ENCODE peak calls at places on chromosomes 1 and 21, in seven cellular contexts. C is GM13976; V is renal cortical epithelial cell; B is HCT116; D is dermis microvascular lymphatic vessel endothelial cell; O is CD8-positive, alpha-beta memory T cell; T is BJ. U is an unnamed sample.

GRCh38 chr1:167718926-167719691 is 2.7 kb upstream of the MPZL1 start:
- DNase-seq in C (no peak), V (no peak), B (no peak), D (no peak), O (no peak), T (no peak), U (no peak)

GRCh38 chr21:38979271-38980196 is 173.8 kb downstream of the ETS2 start:
- DNase-seq in C (no peak), V (peak), B (no peak), D (no peak), O (no peak), T (no peak), U (no peak)

GRCh38 chr1:98653186-98653585 is 8.3 kb upstream of the SNX7 start:
- DNase-seq in C (no peak), V (no peak), B (no peak), D (no peak), O (no peak), T (no peak), U (no peak)

GRCh38 chr1:1260843-1261560 is 12.7 kb downstream of the UBE2J2 start:
- DNase-seq in C (no peak), V (no peak), B (no peak), D (peak), O (no peak), T (no peak), U (no peak)

GRCh38 chr1:179164494-179164893 is 65.0 kb downstream of the ABL2 start:
- DNase-seq in C (no peak), V (peak), B (no peak), D (peak), O (no peak), T (no peak), U (no peak)

GRCh38 chr1:54606096-54606989 is 17.0 kb downstream of the FAM151A start:
- DNase-seq in C (no peak), V (no peak), B (no peak), D (no peak), O (no peak), T (no peak), U (no peak)

GRCh38 chr1:198610362-198610761 is 28.5 kb upstream of the PTPRC start:
- DNase-seq in C (no peak), V (no peak), B (no peak), D (no peak), O (no peak), T (no peak), U (no peak)

GRCh38 chr1:168419746-168420145 is 124.1 kb downstream of the XCL2 start:
- DNase-seq in C (no peak), V (no peak), B (no peak), D (no peak), O (no peak), T (no peak), U (no peak)

GRCh38 chr1:27544818-27545612 is 55.0 kb upstream of the WASF2 start:
- DNase-seq in C (no peak), V (peak), B (no peak), D (no peak), O (no peak), T (no peak), U (no peak)

GRCh38 chr1:36411674-36412648 is 14.3 kb upstream of the LSM10 start:
- DNase-seq in C (no peak), V (peak), B (no peak), D (peak), O (no peak), T (no peak), U (no peak)

GRCh38 chr1:165056914-165057313 is 299.6 kb downstream of the LMX1A start:
- DNase-seq in C (no peak), V (no peak), B (no peak), D (no peak), O (no peak), T (no peak), U (no peak)

GRCh38 chr1:16076871-16077250 is 3.4 kb upstream of the FAM131C start:
- DNase-seq in C (no peak), V (peak), B (peak), D (no peak), O (no peak), T (no peak), U (no peak)

GRCh38 chr1:155037851-155038441 is 4.3 kb downstream of the DCST1 start:
- DNase-seq in C (no peak), V (no peak), B (no peak), D (no peak), O (no peak), T (no peak), U (no peak)

GRCh38 chr1:14599173-14599754 is 779 bp downstream of the KAZN start:
- DNase-seq in C (peak), V (no peak), B (no peak), D (no peak), O (no peak), T (no peak), U (no peak)

GRCh38 chr1:150875197-150876110 is 945 bp downstream of the ARNT start:
- DNase-seq in C (no peak), V (no peak), B (no peak), D (no peak), O (no peak), T (no peak), U (peak)

GRCh38 chr1:158117854-158118691 is 62.6 kb upstream of the CD1D start:
- DNase-seq in C (peak), V (no peak), B (peak), D (peak), O (peak), T (no peak), U (peak)

GRCh38 chr1:229058111-229058551 is 212.8 kb upstream of the RAB4A start:
- DNase-seq in C (no peak), V (no peak), B (no peak), D (no peak), O (no peak), T (no peak), U (no peak)

GRCh38 chr1:9058465-9058864 is 11.0 kb downstream of the SLC2A5 start:
- DNase-seq in C (no peak), V (peak), B (no peak), D (no peak), O (no peak), T (no peak), U (no peak)

GRCh38 chr1:65509912-65510680 is 89.6 kb downstream of the LEPR start:
- DNase-seq in C (no peak), V (peak), B (no peak), D (peak), O (no peak), T (no peak), U (no peak)

GRCh38 chr1:176643536-176643935 is 180.6 kb downstream of the PAPPA2 start:
- DNase-seq in C (no peak), V (peak), B (no peak), D (no peak), O (no peak), T (no peak), U (no peak)

GRCh38 chr1:181033799-181034391 is at the start of gene MR1:
- DNase-seq in C (peak), V (peak), B (peak), D (peak), O (peak), T (peak), U (peak)

GRCh38 chr1:156577512-156577911 is 2.0 kb upstream of the TTC24 start:
- DNase-seq in C (no peak), V (peak), B (no peak), D (no peak), O (no peak), T (no peak), U (no peak)

GRCh38 chr1:1777510-1777909 is 760 bp downstream of the NADK start:
- DNase-seq in C (no peak), V (peak), B (peak), D (peak), O (no peak), T (no peak), U (no peak)

GRCh38 chr21:16002872-16003466 is 273.2 kb downstream of the USP25 start:
- DNase-seq in C (no peak), V (peak), B (no peak), D (peak), O (no peak), T (no peak), U (no peak)

GRCh38 chr1:20250346-20250989 is 40.2 kb upstream of the VWA5B1 start:
- DNase-seq in C (no peak), V (peak), B (no peak), D (no peak), O (no peak), T (no peak), U (no peak)

GRCh38 chr1:29823536-29823935 is 587.2 kb downstream of the PTPRU start:
- DNase-seq in C (no peak), V (no peak), B (no peak), D (no peak), O (no peak), T (no peak), U (no peak)

GRCh38 chr1:5916572-5917280 is 75.5 kb downstream of the NPHP4 start:
- DNase-seq in C (no peak), V (no peak), B (no peak), D (no peak), O (no peak), T (no peak), U (no peak)

GRCh38 chr1:40030528-40031135 is 9.9 kb upstream of the CAP1 start:
- DNase-seq in C (no peak), V (peak), B (no peak), D (no peak), O (no peak), T (no peak), U (no peak)

GRCh38 chr1:89466307-89466925 is 58.2 kb upstream of the LRRC8B start:
- DNase-seq in C (no peak), V (peak), B (no peak), D (no peak), O (no peak), T (no peak), U (no peak)

GRCh38 chr1:229225331-229225782 is 45.6 kb upstream of the RAB4A start:
- DNase-seq in C (no peak), V (no peak), B (no peak), D (no peak), O (no peak), T (no peak), U (no peak)

GRCh38 chr1:98035587-98035986 is 114.8 kb upstream of the DPYD start:
- DNase-seq in C (no peak), V (no peak), B (no peak), D (no peak), O (no peak), T (no peak), U (no peak)

GRCh38 chr1:20893931-20894330 is 106.8 kb upstream of the HP1BP3 start:
- DNase-seq in C (no peak), V (no peak), B (no peak), D (no peak), O (no peak), T (no peak), U (no peak)

GRCh38 chr1:235999259-235999925 is 65.5 kb downstream of the NID1 start:
- DNase-seq in C (peak), V (peak), B (peak), D (peak), O (peak), T (peak), U (no peak)

GRCh38 chr1:168774241-168774640 is 45.2 kb upstream of the DPT start:
- DNase-seq in C (no peak), V (peak), B (no peak), D (no peak), O (no peak), T (no peak), U (no peak)

GRCh38 chr1:216119600-216119999 is 303.6 kb downstream of the USH2A start:
- DNase-seq in C (peak), V (peak), B (peak), D (no peak), O (no peak), T (no peak), U (no peak)

GRCh38 chr1:107964397-107965111 is 426 bp downstream of the VAV3 start:
- DNase-seq in C (peak), V (peak), B (no peak), D (peak), O (peak), T (no peak), U (peak)